ENCODE peak calls at places on chromosome 7, in seven cellular contexts. One of them, this sample, is unnamed.

GRCh38 chr7:15889501-15889900 is 203.0 kb upstream of the MEOX2 start:
- DNase-seq in head of caudate nucleus: no peak
- DNase-seq in stimulated activated CD8-positive, alpha-beta memory T cell treated with anti-CD3 and anti-CD28 coated beads, Interleukin-4, amount 100 ng/mL, for 48 hours: no peak
- DNase-seq in Kasumi-1: peak
- DNase-seq in skeletal muscle cell: no peak
- DNase-seq in left cardiac atrium: peak
- DNase-seq in ascending aorta: no peak
- DNase-seq in this sample: no peak

GRCh38 chr7:32661501-32661900 is 166.2 kb downstream of the AVL9 start:
- DNase-seq in left cardiac atrium: no peak
- DNase-seq in ascending aorta: no peak
- DNase-seq in head of caudate nucleus: no peak
- DNase-seq in Kasumi-1: no peak
- DNase-seq in skeletal muscle cell: no peak
- DNase-seq in stimulated activated CD8-positive, alpha-beta memory T cell treated with anti-CD3 and anti-CD28 coated beads, Interleukin-4, amount 100 ng/mL, for 48 hours: no peak
- DNase-seq in this sample: no peak

GRCh38 chr7:19522486-19522885 is 186.4 kb downstream of the POLR1F start:
- DNase-seq in Kasumi-1: no peak
- DNase-seq in stimulated activated CD8-positive, alpha-beta memory T cell treated with anti-CD3 and anti-CD28 coated beads, Interleukin-4, amount 100 ng/mL, for 48 hours: no peak
- DNase-seq in left cardiac atrium: no peak
- DNase-seq in ascending aorta: no peak
- DNase-seq in head of caudate nucleus: no peak
- DNase-seq in skeletal muscle cell: peak
- DNase-seq in this sample: no peak

GRCh38 chr7:81690251-81690650 is 79.6 kb downstream of the HGF start:
- DNase-seq in head of caudate nucleus: no peak
- DNase-seq in stimulated activated CD8-positive, alpha-beta memory T cell treated with anti-CD3 and anti-CD28 coated beads, Interleukin-4, amount 100 ng/mL, for 48 hours: no peak
- DNase-seq in ascending aorta: no peak
- DNase-seq in Kasumi-1: no peak
- DNase-seq in skeletal muscle cell: peak
- DNase-seq in left cardiac atrium: no peak
- DNase-seq in this sample: no peak

GRCh38 chr7:72032934-72033333 is 379.2 kb downstream of the CALN1 start:
- DNase-seq in left cardiac atrium: peak
- DNase-seq in stimulated activated CD8-positive, alpha-beta memory T cell treated with anti-CD3 and anti-CD28 coated beads, Interleukin-4, amount 100 ng/mL, for 48 hours: no peak
- DNase-seq in skeletal muscle cell: no peak
- DNase-seq in ascending aorta: peak
- DNase-seq in head of caudate nucleus: peak
- DNase-seq in Kasumi-1: no peak
- DNase-seq in this sample: peak

GRCh38 chr7:8719102-8719501 is 285.7 kb downstream of the NXPH1 start:
- DNase-seq in Kasumi-1: no peak
- DNase-seq in skeletal muscle cell: no peak
- DNase-seq in head of caudate nucleus: no peak
- DNase-seq in ascending aorta: no peak
- DNase-seq in stimulated activated CD8-positive, alpha-beta memory T cell treated with anti-CD3 and anti-CD28 coated beads, Interleukin-4, amount 100 ng/mL, for 48 hours: no peak
- DNase-seq in left cardiac atrium: no peak
- DNase-seq in this sample: no peak

GRCh38 chr7:34019431-34019830 is 114.1 kb downstream of the BMPER start:
- DNase-seq in left cardiac atrium: no peak
- DNase-seq in stimulated activated CD8-positive, alpha-beta memory T cell treated with anti-CD3 and anti-CD28 coated beads, Interleukin-4, amount 100 ng/mL, for 48 hours: no peak
- DNase-seq in Kasumi-1: no peak
- DNase-seq in head of caudate nucleus: no peak
- DNase-seq in skeletal muscle cell: no peak
- DNase-seq in ascending aorta: no peak
- DNase-seq in this sample: no peak

GRCh38 chr7:159139202-159139601 is 5.5 kb downstream of the VIPR2 start:
- DNase-seq in Kasumi-1: no peak
- DNase-seq in ascending aorta: no peak
- DNase-seq in stimulated activated CD8-positive, alpha-beta memory T cell treated with anti-CD3 and anti-CD28 coated beads, Interleukin-4, amount 100 ng/mL, for 48 hours: no peak
- DNase-seq in head of caudate nucleus: no peak
- DNase-seq in skeletal muscle cell: no peak
- DNase-seq in left cardiac atrium: no peak
- DNase-seq in this sample: peak

GRCh38 chr7:12386237-12386839 is 17.3 kb downstream of the VWDE start:
- DNase-seq in Kasumi-1: no peak
- DNase-seq in head of caudate nucleus: no peak
- DNase-seq in stimulated activated CD8-positive, alpha-beta memory T cell treated with anti-CD3 and anti-CD28 coated beads, Interleukin-4, amount 100 ng/mL, for 48 hours: no peak
- DNase-seq in ascending aorta: no peak
- DNase-seq in left cardiac atrium: no peak
- DNase-seq in skeletal muscle cell: no peak
- DNase-seq in this sample: no peak